ENCODE peak calls at places on chromosomes 13 and 19, in ten cellular contexts. X is stimulated activated CD4-positive, alpha-beta T cell treated with anti-CD3 and anti-CD28 coated beads, Interleukin-15, amount 100 ng/mL, for 24 hours; D is NCI-H82; Z is AG08396; C is ecto neural progenitor cell; V is kidney glomerular epithelial cell; Y is activated CD8-positive, alpha-beta T cell treated with anti-CD3 and anti-CD28 coated beads for 36 hours; U is stromal cell of bone marrow; F is astrocyte of the cerebellum; I is activated CD8-positive, alpha-beta memory T cell treated with anti-CD3 and anti-CD28 coated beads for 4 hours. T is an unnamed sample.

GRCh38 chr19:1663854-1664253 is 11.4 kb upstream of the TCF3 start:
- DNase-seq in X (peak), C (no peak), F (no peak), U (no peak), Y (peak), V (no peak), I (no peak), Z (no peak), D (no peak), T (no peak)

GRCh38 chr19:41377977-41378707 is 1.8 kb downstream of the TMEM91 start:
- DNase-seq in I (no peak), X (no peak), Z (no peak), D (peak), V (no peak), F (no peak), Y (peak), U (no peak), C (peak), T (no peak)

GRCh38 chr19:39497850-39498261 is 891 bp upstream of the DLL3 start:
- DNase-seq in Z (no peak), D (peak), I (no peak), C (peak), F (no peak), V (no peak), U (no peak), Y (peak), X (peak), T (peak)

GRCh38 chr13:103130681-103131210 is 64.5 kb upstream of the SLC10A2 start:
- DNase-seq in C (no peak), Y (no peak), V (no peak), F (no peak), X (no peak), Z (no peak), U (no peak), I (no peak), D (no peak), T (no peak)

GRCh38 chr13:37492061-37492460 is 106.5 kb downstream of the POSTN start:
- DNase-seq in Y (no peak), X (no peak), D (no peak), I (no peak), F (no peak), C (no peak), U (no peak), V (no peak), Z (no peak), T (no peak)

GRCh38 chr13:41315466-41316047 is 4.5 kb downstream of the NAA16 start:
- DNase-seq in U (no peak), I (no peak), F (no peak), Y (peak), V (no peak), D (no peak), Z (peak), C (no peak), X (no peak), T (no peak)

GRCh38 chr13:94400874-94401273 is 78.6 kb downstream of the DCT start:
- DNase-seq in V (no peak), I (no peak), Z (no peak), Y (no peak), D (no peak), U (no peak), F (no peak), C (no peak), X (no peak), T (no peak)

GRCh38 chr13:31072041-31072440 is 89.7 kb downstream of the HSPH1 start:
- DNase-seq in Z (peak), D (no peak), U (no peak), Y (no peak), F (no peak), I (no peak), X (no peak), V (no peak), C (no peak), T (no peak)

GRCh38 chr13:110244096-110244830 is 62.7 kb downstream of the COL4A1 start:
- DNase-seq in X (no peak), D (no peak), F (no peak), U (peak), Z (no peak), V (no peak), Y (no peak), I (no peak), C (no peak), T (no peak)

GRCh38 chr13:85631801-85632200 is 167.4 kb downstream of the SLITRK6 start:
- DNase-seq in C (no peak), D (no peak), I (no peak), F (no peak), Z (no peak), V (no peak), X (no peak), Y (no peak), U (no peak), T (no peak)

GRCh38 chr19:29576043-29576442 is 30.0 kb upstream of the POP4 start:
- DNase-seq in X (peak), I (no peak), Y (no peak), V (peak), C (no peak), U (no peak), Z (no peak), F (no peak), D (no peak), T (no peak)